ENCODE peak calls at places on chromosomes 7 and 10, in eight cellular contexts. H is epithelial cell of esophagus, N is cardiac muscle cell, Y is esophagus squamous epithelium, Q is osteoblast, I is Panc1, Z is choroid plexus epithelial cell, F is HepG2. U is an unnamed sample.

GRCh38 chr10:75405201-75406143 is 3.9 kb upstream of the ZNF503 start:
- DNase-seq in F (peak), H (peak), Z (no peak), I (no peak), N (peak), Y (no peak), Q (no peak), U (no peak)

GRCh38 chr10:76492026-76492425 is 1060.6 kb downstream of the LRMDA start:
- DNase-seq in N (no peak), Q (no peak), I (no peak), F (no peak), Y (no peak), Z (peak), H (peak), U (peak)

GRCh38 chr10:52951819-52952218 is 179.2 kb upstream of the MBL2 start:
- DNase-seq in Y (no peak), Q (no peak), F (peak), I (no peak), N (peak), Z (peak), H (peak), U (no peak)

GRCh38 chr10:9634466-9634865 is 1383.2 kb upstream of the CELF2 start:
- DNase-seq in N (no peak), Q (peak), Z (peak), H (peak), Y (no peak), I (no peak), F (no peak), U (peak)

GRCh38 chr10:107583974-107584373 is 419.5 kb upstream of the SORCS1 start:
- DNase-seq in Q (no peak), N (no peak), Y (no peak), I (no peak), H (no peak), Z (peak), F (no peak), U (no peak)

GRCh38 chr7:3559178-3559765 is 258.2 kb downstream of the SDK1 start:
- DNase-seq in Q (peak), H (peak), I (peak), Z (peak), N (no peak), F (no peak), Y (no peak), U (peak)

GRCh38 chr10:62858364-62858763 is 42.2 kb upstream of the EGR2 start:
- DNase-seq in N (no peak), F (peak), Q (no peak), H (no peak), I (no peak), Z (peak), Y (no peak), U (no peak)

GRCh38 chr7:2637505-2638223 is 5.9 kb downstream of the TTYH3 start:
- DNase-seq in H (no peak), Y (peak), Z (no peak), F (peak), Q (no peak), I (no peak), N (no peak), U (no peak)

GRCh38 chr7:107505997-107506682 is 36.3 kb downstream of the GPR22 start:
- DNase-seq in Q (no peak), Y (no peak), N (no peak), H (peak), Z (peak), F (peak), I (no peak), U (peak)

GRCh38 chr10:16886032-16886431 is 68.8 kb upstream of the RSU1 start:
- DNase-seq in Z (no peak), Q (no peak), H (no peak), N (no peak), F (no peak), I (no peak), Y (no peak), U (peak)

GRCh38 chr7:158476303-158476932 is 111.2 kb downstream of the PTPRN2 start:
- DNase-seq in I (no peak), H (no peak), Y (no peak), Z (no peak), N (no peak), Q (no peak), F (no peak), U (no peak)

GRCh38 chr7:16071246-16071857 is 350.0 kb downstream of the CRPPA start:
- DNase-seq in N (peak), Q (no peak), Z (peak), Y (no peak), F (peak), H (peak), I (peak), U (peak)

GRCh38 chr7:99270702-99271101 is 1.9 kb upstream of the MYH16 start:
- DNase-seq in H (peak), Y (no peak), I (no peak), N (no peak), Q (no peak), Z (no peak), F (peak), U (no peak)

GRCh38 chr7:40525764-40526163 is 391.0 kb downstream of the SUGCT start:
- DNase-seq in Z (no peak), N (no peak), F (no peak), Q (no peak), I (no peak), Y (no peak), H (no peak), U (no peak)

GRCh38 chr7:106367018-106367420 is 82.2 kb upstream of the NAMPT start:
- DNase-seq in Z (peak), F (peak), Q (peak), I (no peak), N (peak), Y (no peak), H (peak), U (peak)

GRCh38 chr10:44828515-44829142 is 82.5 kb upstream of the TMEM72 start:
- DNase-seq in Z (peak), Y (no peak), I (no peak), F (no peak), Q (no peak), N (no peak), H (no peak), U (peak)

GRCh38 chr10:44281089-44281613 is 103.7 kb downstream of the CXCL12 start:
- DNase-seq in F (no peak), Z (no peak), Y (no peak), N (no peak), I (no peak), H (no peak), Q (peak), U (no peak)

GRCh38 chr7:122676466-122676865 is 22.5 kb downstream of the RNF133 start:
- DNase-seq in N (no peak), Y (no peak), I (no peak), Z (no peak), F (no peak), H (no peak), Q (no peak), U (no peak)

GRCh38 chr7:113197274-113197673 is 78.9 kb upstream of the SMIM30 start:
- DNase-seq in F (no peak), Y (no peak), Z (peak), I (no peak), N (no peak), Q (peak), H (peak), U (peak)

GRCh38 chr10:85642421-85643170 is 724.0 kb downstream of the GRID1 start:
- DNase-seq in F (peak), H (peak), Y (no peak), Q (no peak), I (peak), N (no peak), Z (peak), U (peak)

GRCh38 chr10:103599907-103600306 is 106.4 kb downstream of the NEURL1 start:
- DNase-seq in H (no peak), Q (no peak), I (no peak), Y (no peak), F (no peak), Z (no peak), N (no peak), U (no peak)

GRCh38 chr10:112875474-112876267 is 74.4 kb upstream of the TCF7L2 start:
- DNase-seq in Y (no peak), I (no peak), H (peak), F (peak), Z (peak), N (no peak), Q (no peak), U (peak)

GRCh38 chr10:73992899-73993788 is 4.8 kb upstream of the VCL start:
- DNase-seq in N (no peak), I (no peak), H (peak), Z (peak), Q (peak), F (no peak), Y (no peak), U (peak)

GRCh38 chr7:41135511-41135910 is 567.4 kb downstream of the INHBA start:
- DNase-seq in Z (no peak), H (no peak), Q (no peak), Y (no peak), N (no peak), F (no peak), I (no peak), U (no peak)

GRCh38 chr7:113283861-113284260 is 165.5 kb upstream of the SMIM30 start:
- DNase-seq in I (no peak), Y (no peak), Z (peak), F (no peak), N (no peak), Q (no peak), H (no peak), U (peak)

GRCh38 chr7:50625360-50625759 is 60.2 kb upstream of the DDC start:
- DNase-seq in F (no peak), I (no peak), Z (no peak), Q (no peak), H (no peak), Y (no peak), N (peak), U (no peak)

GRCh38 chr7:38502289-38502688 is 128.9 kb downstream of the AMPH start:
- DNase-seq in F (no peak), I (no peak), Y (no peak), Q (no peak), H (peak), Z (no peak), N (no peak), U (no peak)

GRCh38 chr7:24981544-24981951 is 1.6 kb upstream of the OSBPL3 start:
- DNase-seq in Y (no peak), H (peak), I (no peak), N (peak), F (no peak), Q (peak), Z (peak), U (peak)

GRCh38 chr7:97013025-97013424 is 7.7 kb downstream of the DLX6 start:
- DNase-seq in Q (no peak), N (no peak), Y (no peak), F (no peak), I (no peak), H (no peak), Z (no peak), U (no peak)

GRCh38 chr10:95530561-95530960 is 30.6 kb downstream of the SORBS1 start:
- DNase-seq in H (no peak), Z (no peak), I (no peak), F (no peak), Q (no peak), Y (no peak), N (no peak), U (no peak)

GRCh38 chr7:50353201-50353600 is 48.7 kb downstream of the IKZF1 start:
- DNase-seq in Y (no peak), Z (no peak), Q (no peak), F (no peak), I (no peak), H (no peak), N (no peak), U (no peak)

GRCh38 chr7:14585232-14585631 is 317.3 kb downstream of the DGKB start:
- DNase-seq in H (no peak), I (no peak), N (no peak), Z (no peak), Q (no peak), F (no peak), Y (no peak), U (no peak)

GRCh38 chr7:143434660-143435059 is 8.6 kb upstream of the TAS2R60 start:
- DNase-seq in Q (no peak), H (peak), N (no peak), Z (no peak), F (no peak), I (no peak), Y (peak), U (peak)

GRCh38 chr7:124662937-124663336 is 102.7 kb downstream of the GPR37 start:
- DNase-seq in F (no peak), N (no peak), H (no peak), Z (no peak), Y (no peak), Q (no peak), I (no peak), U (no peak)
- TF ChIP-seq CTCF in F (no peak), N (no peak), H (peak), Z (peak), Y (no peak), Q (no peak), I (no peak), U (no peak)

GRCh38 chr10:46555366-46555712 is 1.1 kb downstream of the GPRIN2 start:
- DNase-seq in H (no peak), Q (peak), N (no peak), I (no peak), Y (no peak), F (no peak), Z (no peak), U (no peak)
- H3K4me3 ChIP-seq in H (no peak), Q (no peak), N (no peak), I (peak), Y (peak), F (no peak), Z (no peak), U (no peak)

GRCh38 chr7:94012748-94013147 is 8.6 kb upstream of the BET1 start:
- DNase-seq in H (no peak), I (no peak), F (no peak), N (no peak), Q (no peak), Z (no peak), Y (no peak), U (no peak)
- TF ChIP-seq CTCF in H (no peak), I (peak), F (peak), N (no peak), Q (no peak), Z (no peak), Y (no peak), U (no peak)

DNA sequence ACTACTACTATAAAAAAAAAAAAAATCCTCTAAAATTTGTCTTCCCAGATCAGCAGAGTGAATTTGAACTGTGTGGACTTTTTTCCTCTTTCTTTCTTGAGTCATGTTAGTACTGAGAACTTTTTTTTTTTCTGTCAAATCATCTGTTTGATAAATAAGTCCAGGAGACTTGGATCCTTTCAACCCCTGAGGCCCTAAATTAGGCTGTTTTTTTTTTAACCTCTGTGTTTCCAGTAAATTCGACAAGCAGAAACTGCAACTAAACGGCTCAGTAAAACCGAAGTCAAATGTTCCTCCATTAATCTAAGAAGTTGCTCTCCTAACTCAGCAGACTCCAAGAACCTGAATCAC is 2.7 kb downstream of the MAP3K8 start:
- DNase-seq in Z (peak), H (no peak), F (no peak), Y (no peak), Q (no peak), I (no peak), N (no peak), U (no peak)
- H3K4me3 ChIP-seq in Z (peak), H (no peak), F (peak), Y (peak), Q (peak), I (peak), N (peak), U (peak)

GRCh38 chr10:88032566-88032965 is 169.1 kb downstream of the PTEN start:
- DNase-seq in Y (no peak), Q (peak), F (no peak), Z (peak), H (peak), I (no peak), N (no peak), U (peak)
- TF ChIP-seq CTCF in Y (no peak), Q (no peak), F (no peak), Z (no peak), H (no peak), I (no peak), N (no peak), U (no peak)

DNA sequence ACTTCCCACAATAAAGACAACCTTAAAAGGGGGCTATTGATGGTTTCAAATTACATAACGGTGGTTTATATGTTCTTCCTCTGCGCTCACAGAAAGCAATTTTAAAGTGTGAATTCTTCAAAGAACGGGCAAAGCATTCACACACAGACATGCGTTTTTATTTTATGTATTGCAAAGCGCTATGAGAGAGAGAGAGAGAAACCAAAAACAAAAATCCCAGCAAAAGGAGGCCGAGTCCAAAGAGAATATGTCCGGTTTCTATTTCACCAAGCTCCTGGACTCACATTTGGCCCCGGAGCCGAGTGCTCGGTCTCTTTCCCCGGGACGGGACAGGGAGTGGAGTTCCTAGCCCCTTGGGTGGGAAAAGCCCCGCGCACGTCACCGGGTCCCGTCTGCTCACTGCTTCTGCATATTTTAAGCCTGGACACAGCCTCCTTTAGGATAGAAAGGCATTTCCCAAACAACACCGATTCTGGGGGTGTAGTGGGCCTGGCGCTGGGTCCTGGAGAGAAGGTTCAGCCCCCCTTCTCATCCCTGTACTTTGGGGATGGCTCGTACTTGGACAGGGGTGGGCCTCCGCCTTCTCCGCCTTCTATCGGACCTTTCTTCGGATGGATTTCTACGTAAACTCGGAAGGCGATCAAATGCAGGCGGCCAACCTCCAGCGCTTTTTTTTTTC is 26.9 kb upstream of the VAX1 start:
- DNase-seq in H (no peak), Y (no peak), Q (peak), N (no peak), F (no peak), I (no peak), Z (no peak), U (no peak)
- H3K4me3 ChIP-seq in H (no peak), Y (peak), Q (peak), N (no peak), F (peak), I (peak), Z (no peak), U (no peak)

GRCh38 chr7:42645906-42646305 is 266.0 kb downstream of the C7orf25 start:
- DNase-seq in H (peak), Y (no peak), Q (no peak), N (no peak), F (no peak), Z (peak), I (no peak), U (peak)

GRCh38 chr7:42642699-42643098 is 269.2 kb downstream of the C7orf25 start:
- DNase-seq in Q (peak), H (no peak), F (no peak), I (no peak), Y (no peak), N (no peak), Z (no peak), U (no peak)

GRCh38 chr7:42639930-42640329 is 271.9 kb downstream of the C7orf25 start:
- DNase-seq in Z (peak), N (no peak), F (no peak), Y (no peak), Q (no peak), H (no peak), I (no peak), U (peak)
- TF ChIP-seq CTCF in Z (peak), N (no peak), F (no peak), Y (no peak), Q (peak), H (no peak), I (peak), U (peak)

GRCh38 chr7:114937422-114937821 is 15.5 kb downstream of the MDFIC start:
- DNase-seq in I (no peak), Q (no peak), F (no peak), Y (no peak), N (no peak), Z (no peak), H (no peak), U (no peak)
- H3K4me3 ChIP-seq in I (no peak), Q (no peak), F (no peak), Y (no peak), N (no peak), Z (no peak), H (no peak), U (no peak)

DNA sequence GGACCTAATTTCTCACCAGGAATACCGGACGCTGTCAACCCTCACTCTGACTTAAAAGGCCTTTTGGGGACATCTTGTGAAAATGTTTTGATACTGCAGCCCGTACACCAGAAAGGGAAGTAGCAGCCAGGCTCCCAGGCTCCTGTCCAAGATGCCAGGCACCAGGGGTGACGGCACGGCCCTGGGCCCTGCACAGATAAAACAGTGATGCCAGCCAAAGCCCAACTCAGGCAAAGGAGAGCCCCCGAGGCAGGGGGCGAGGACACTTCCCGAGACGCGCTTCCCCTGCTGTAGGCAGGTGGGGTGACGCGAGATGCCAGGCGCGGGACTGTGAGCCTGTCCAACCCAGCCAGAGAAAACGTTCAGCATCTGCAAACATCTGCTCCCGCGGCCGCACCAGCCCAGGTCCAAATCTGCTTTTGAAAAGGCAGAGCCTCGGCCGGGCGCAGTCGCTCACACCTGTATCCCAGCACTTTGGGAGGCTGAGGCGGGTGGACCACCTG is 15.7 kb downstream of the ZFAND2A start:
- DNase-seq in Q (peak), I (no peak), H (peak), Y (no peak), F (peak), N (no peak), Z (peak), U (peak)
- TF ChIP-seq CTCF in Q (peak), I (no peak), H (peak), Y (peak), F (peak), N (no peak), Z (peak), U (peak)

DNA sequence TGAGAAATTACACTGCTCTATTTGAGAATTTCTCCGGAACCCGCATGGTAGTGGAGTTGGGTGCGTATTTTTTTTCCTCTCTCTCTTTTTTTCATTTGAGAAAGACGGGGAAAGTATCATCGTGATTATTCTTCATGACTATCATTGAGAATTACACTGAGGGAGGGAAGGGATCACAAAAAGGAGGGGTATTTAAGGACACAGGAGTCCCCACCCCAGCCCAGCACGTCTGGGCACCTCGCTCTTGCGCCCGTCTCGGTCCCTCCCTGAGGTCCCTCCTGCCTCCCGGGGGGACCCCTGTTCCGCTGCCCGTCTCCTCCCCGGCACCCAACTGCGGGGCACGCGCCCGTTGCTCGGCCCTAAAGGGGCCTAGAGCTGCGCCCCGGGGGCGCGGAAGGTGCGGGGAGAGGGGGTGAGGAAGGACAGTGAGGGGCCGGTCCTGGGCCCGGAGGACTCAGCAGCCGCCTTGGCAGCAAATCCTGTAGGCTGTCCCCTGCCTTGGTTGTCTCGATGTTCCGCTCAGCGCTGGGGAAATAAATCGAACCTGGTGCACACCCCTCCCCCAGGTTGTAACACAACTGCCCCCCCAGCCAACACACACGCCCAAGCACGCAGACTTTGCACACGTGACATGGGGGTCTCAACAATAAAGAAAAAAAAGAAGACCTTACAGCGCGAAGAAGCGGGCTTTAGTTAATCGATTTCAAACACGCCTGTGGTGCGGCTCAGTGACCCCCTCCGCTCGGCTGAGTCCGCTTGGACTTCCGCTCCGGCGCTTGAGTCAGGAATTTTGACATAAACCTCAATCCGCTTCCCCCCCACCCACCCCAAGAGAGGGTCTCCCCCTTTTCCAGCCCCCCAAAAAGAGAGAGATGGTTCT is 18.6 kb upstream of the GATA3 start:
- DNase-seq in N (peak), Y (no peak), F (no peak), Q (peak), H (no peak), Z (no peak), I (no peak), U (no peak)
- H3K4me3 ChIP-seq in N (no peak), Y (no peak), F (no peak), Q (no peak), H (no peak), Z (no peak), I (no peak), U (no peak)

U was measured in foreskin fibroblast.